ENCODE peak calls at places on chromosomes 11 and 22, in nine cellular contexts. M, A, U, X, O, L, P, C and F are unnamed samples.

GRCh38 chr11:19595840-19596751 is 116.5 kb upstream of the NAV2 start:
- DNase-seq in X (peak; percentile 80), P (no peak), O (no peak), C (no peak), L (peak; percentile 55), M (peak; percentile 75), A (peak; percentile 91), U (no peak), F (peak; percentile 73)

GRCh38 chr11:103322861-103323260 is 213.6 kb downstream of the DYNC2H1 start:
- DNase-seq in C (no peak), U (no peak), M (no peak), X (no peak), O (no peak), A (peak; percentile 17), P (no peak), L (no peak), F (no peak)

GRCh38 chr22:26461188-26461810 is 22.3 kb downstream of the HPS4 start:
- DNase-seq in L (no peak), C (peak; percentile 77), M (no peak), P (no peak), A (peak; percentile 30), X (no peak), O (peak; percentile 59), U (peak; percentile 47), F (no peak)

GRCh38 chr11:114168691-114169090 is 109.2 kb downstream of the ZBTB16 start:
- DNase-seq in C (no peak), O (no peak), P (no peak), M (no peak), A (no peak), X (no peak), L (no peak), U (no peak), F (no peak)

GRCh38 chr22:36934153-36934939 is 20.9 kb downstream of the CSF2RB start:
- DNase-seq in C (no peak), M (no peak), P (no peak), L (no peak), U (no peak), A (no peak), X (no peak), O (no peak), F (no peak)

GRCh38 chr22:47045691-47046410 is 283.4 kb downstream of the TBC1D22A start:
- DNase-seq in L (no peak), C (no peak), U (no peak), P (peak; percentile 62), O (no peak), A (no peak), X (no peak), M (no peak), F (no peak)

GRCh38 chr11:69542314-69543168 is 61.1 kb downstream of the LINC01488 start:
- DNase-seq in O (no peak), L (no peak), C (no peak), M (no peak), U (no peak), X (no peak), P (no peak), A (no peak), F (no peak)

GRCh38 chr22:49972163-49973017 is 11.8 kb downstream of the PIM3 start:
- DNase-seq in A (no peak), P (no peak), C (peak; percentile 11), M (no peak), O (no peak), X (no peak), L (no peak), U (no peak), F (no peak)

GRCh38 chr22:43919106-43919965 is 4.3 kb upstream of the PNPLA3 start:
- DNase-seq in A (peak; percentile 59), U (no peak), O (no peak), M (no peak), L (no peak), X (no peak), C (no peak), P (no peak), F (no peak)

GRCh38 chr11:103541186-103541795 is 432.1 kb downstream of the DYNC2H1 start:
- DNase-seq in M (no peak), X (no peak), L (no peak), A (no peak), C (no peak), U (no peak), P (no peak), O (no peak), F (no peak)

GRCh38 chr11:131916633-131917032 is 546.2 kb downstream of the NTM start:
- DNase-seq in M (no peak), P (no peak), O (no peak), L (no peak), C (no peak), X (no peak), A (peak; percentile 39), U (no peak), F (no peak)

GRCh38 chr22:42961815-42962214 is 53.1 kb downstream of the PACSIN2 start:
- DNase-seq in O (no peak), L (no peak), X (no peak), A (peak; percentile 27), U (no peak), P (no peak), M (no peak), C (no peak), F (no peak)

GRCh38 chr11:63804259-63804658 is 9.0 kb upstream of the SPINDOC start:
- DNase-seq in C (no peak), O (no peak), A (no peak), P (no peak), L (no peak), X (no peak), U (no peak), M (no peak), F (no peak)

GRCh38 chr11:88300888-88301477 is 36.6 kb downstream of the CTSC start:
- DNase-seq in X (no peak), M (no peak), C (no peak), A (no peak), O (no peak), L (no peak), U (peak; percentile 82), P (no peak), F (no peak)

GRCh38 chr22:47067331-47067890 is 305.0 kb downstream of the TBC1D22A start:
- DNase-seq in A (no peak), P (no peak), U (no peak), X (no peak), O (no peak), M (no peak), C (no peak), L (no peak), F (no peak)

GRCh38 chr11:101945418-101945817 is 29.1 kb upstream of the ANGPTL5 start:
- DNase-seq in P (no peak), A (no peak), L (no peak), X (no peak), C (no peak), O (no peak), M (no peak), U (no peak), F (no peak)
- TF ChIP-seq CTCF in P (no peak), A (no peak), L (no peak), X (no peak), C (no peak), O (no peak), M (no peak), U (no peak), F (no peak)

DNA sequence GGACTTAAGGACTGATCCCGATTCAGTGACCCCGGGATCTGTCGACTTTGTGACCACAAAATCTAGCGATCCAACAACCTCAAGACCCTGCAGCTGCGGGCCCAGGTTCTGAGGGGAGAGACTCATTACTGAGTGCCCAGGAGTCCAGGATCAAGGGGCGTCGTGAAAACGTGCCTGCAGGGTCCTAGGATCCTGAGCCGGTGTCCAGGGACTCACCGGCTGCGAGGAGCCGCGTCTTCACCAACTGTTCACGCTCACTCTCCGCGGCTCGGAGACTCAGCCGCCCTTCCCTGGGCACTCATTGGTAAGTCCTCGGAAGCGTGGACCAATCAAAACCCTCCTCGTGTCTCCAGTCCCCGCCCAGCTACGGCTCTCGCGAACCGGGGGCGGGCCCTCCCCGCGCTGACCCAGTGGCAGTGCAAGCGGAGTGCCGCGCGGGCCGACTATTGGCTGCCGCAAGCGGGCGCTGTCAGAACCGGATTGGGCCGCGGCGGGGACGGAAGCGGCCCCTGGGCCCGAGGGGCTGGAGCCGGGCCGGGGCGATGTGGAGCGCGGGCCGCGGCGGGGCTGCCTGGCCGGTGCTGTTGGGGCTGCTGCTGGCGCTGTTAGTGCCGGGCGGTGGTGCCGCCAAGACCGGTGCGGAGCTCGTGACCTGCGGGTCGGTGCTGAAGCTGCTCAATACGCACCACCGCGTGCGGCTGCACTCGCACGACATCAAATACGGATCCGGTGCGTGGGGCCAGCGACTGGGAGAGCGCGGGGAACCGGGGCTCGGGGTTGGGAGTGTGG is at the start of gene SDF2L1:
- DNase-seq in O (peak; percentile 98), P (peak; percentile 99), A (peak; percentile 98), L (peak; percentile 97), U (peak; percentile 100), C (peak; percentile 98), M (peak; percentile 93), X (peak; percentile 91), F (peak; percentile 96)
- TF ChIP-seq CTCF in O (peak; percentile 28), P (peak; percentile 53), A (no peak), L (no peak), U (no peak), C (no peak), M (no peak), X (peak; percentile 21), F (no peak)

GRCh38 chr11:129695543-129696308 is 119.9 kb upstream of the TMEM45B start:
- DNase-seq in A (peak; percentile 17), O (peak; percentile 54), P (no peak), U (peak; percentile 43), L (no peak), X (no peak), M (no peak), C (peak; percentile 88), F (peak; percentile 17)

GRCh38 chr11:129694538-129694937 is 121.1 kb upstream of the TMEM45B start:
- DNase-seq in X (no peak), O (peak; percentile 17), A (no peak), L (no peak), P (no peak), C (no peak), U (peak; percentile 11), M (no peak), F (no peak)

GRCh38 chr11:129694966-129695365 is 120.7 kb upstream of the TMEM45B start:
- DNase-seq in M (no peak), X (no peak), C (no peak), L (no peak), P (no peak), O (no peak), A (no peak), U (no peak), F (no peak)

GRCh38 chr11:129698212-129698611 is 117.4 kb upstream of the TMEM45B start:
- DNase-seq in M (no peak), P (no peak), O (no peak), A (no peak), L (no peak), U (no peak), X (no peak), C (no peak), F (no peak)

GRCh38 chr11:129696309-129696989 is 119.2 kb upstream of the TMEM45B start:
- DNase-seq in O (peak; percentile 10), X (no peak), A (no peak), M (no peak), L (no peak), U (no peak), P (no peak), C (no peak), F (no peak)
- TF ChIP-seq CTCF in O (no peak), X (no peak), A (no peak), M (no peak), L (no peak), U (no peak), P (peak; percentile 23), C (no peak), F (no peak)

GRCh38 chr11:60700689-60701508 is 1.5 kb downstream of the MS4A8 start:
- DNase-seq in U (peak; percentile 66), M (no peak), C (peak; percentile 63), X (no peak), A (no peak), L (no peak), O (peak; percentile 45), P (no peak), F (no peak)
- TF ChIP-seq CTCF in U (peak; percentile 49), M (no peak), C (peak; percentile 76), X (no peak), A (no peak), L (peak; percentile 17), O (peak; percentile 43), P (peak; percentile 56), F (peak; percentile 30)